ENCODE peak calls at places on chromosome 1, in eight cellular contexts. K is body of pancreas; X is ovary; F is upper lobe of right lung; D is cardiac fibroblast; M is brain microvascular endothelial cell; J is breast epithelium; E is CD8-positive, alpha-beta T cell. W is an unnamed sample.

GRCh38 chr1:228830954-228831481 is 95.7 kb downstream of the RHOU start:
- DNase-seq in X (no peak), D (peak), K (peak), J (peak), M (peak), E (peak), F (no peak), W (no peak)

GRCh38 chr1:222539951-222540597 is 7.8 kb downstream of the HHIPL2 start:
- DNase-seq in E (no peak), D (no peak), K (no peak), F (no peak), X (no peak), M (no peak), J (no peak), W (no peak)

GRCh38 chr1:55320891-55321290 is 105.7 kb upstream of the USP24 start:
- DNase-seq in K (no peak), M (no peak), F (no peak), J (no peak), D (no peak), X (no peak), E (no peak), W (no peak)

GRCh38 chr1:211591980-211592493 is 13.1 kb upstream of the SLC30A1 start:
- DNase-seq in F (no peak), M (peak), D (peak), X (no peak), K (no peak), E (no peak), J (no peak), W (no peak)

GRCh38 chr1:90821152-90821792 is 104.2 kb upstream of the BARHL2 start:
- DNase-seq in E (no peak), K (no peak), M (no peak), X (no peak), D (peak), J (no peak), F (no peak), W (no peak)

GRCh38 chr1:183881387-183882084 is 76.6 kb downstream of the RGL1 start:
- DNase-seq in F (peak), K (peak), E (no peak), J (peak), D (peak), X (peak), M (peak), W (peak)

GRCh38 chr1:24142546-24143431 is at the start of gene IL22RA1:
- DNase-seq in F (no peak), E (no peak), J (peak), M (peak), D (peak), X (no peak), K (peak), W (no peak)

GRCh38 chr1:23108918-23109533 is 59.6 kb downstream of the LUZP1 start:
- DNase-seq in F (no peak), M (no peak), X (no peak), K (no peak), D (no peak), E (no peak), J (no peak), W (no peak)

GRCh38 chr1:43285269-43285986 is at the start of gene C1orf210:
- DNase-seq in E (no peak), K (peak), J (peak), F (peak), M (no peak), D (no peak), X (no peak), W (peak)

GRCh38 chr1:157077394-157077793 is 22.2 kb downstream of the ETV3L start:
- DNase-seq in K (no peak), J (no peak), M (no peak), E (no peak), X (no peak), D (no peak), F (no peak), W (no peak)

GRCh38 chr1:75970631-75971030 is 38.4 kb upstream of the ASB17 start:
- DNase-seq in X (no peak), E (no peak), M (no peak), J (no peak), K (no peak), D (no peak), F (no peak), W (no peak)

GRCh38 chr1:167935252-167936067 is 1.0 kb upstream of the DCAF6 start:
- DNase-seq in X (peak), F (no peak), K (peak), E (no peak), D (peak), J (no peak), M (peak), W (no peak)

GRCh38 chr1:215517441-215517891 is 49.6 kb upstream of the KCTD3 start:
- DNase-seq in M (peak), K (no peak), E (no peak), D (peak), J (no peak), X (no peak), F (no peak), W (no peak)
- TF ChIP-seq CTCF in M (peak), K (no peak), E (no peak), D (peak), J (peak), X (no peak), F (no peak), W (no peak)

GRCh38 chr1:178282949-178283367 is 189.1 kb downstream of the RASAL2 start:
- DNase-seq in M (no peak), F (no peak), D (peak), X (no peak), K (no peak), E (no peak), J (no peak), W (no peak)
- TF ChIP-seq CTCF in M (peak), F (peak), D (peak), X (peak), K (peak), E (no peak), J (peak), W (peak)

GRCh38 chr1:160821627-160822026 is 25.7 kb downstream of the LY9 start:
- DNase-seq in J (no peak), K (no peak), M (no peak), X (no peak), D (no peak), E (no peak), F (no peak), W (no peak)
- TF ChIP-seq CTCF in J (no peak), K (peak), M (no peak), X (no peak), D (no peak), E (no peak), F (no peak), W (no peak)

GRCh38 chr1:82829527-82829926 is 1028.8 kb downstream of the ADGRL2 start:
- DNase-seq in E (no peak), X (no peak), M (no peak), F (no peak), J (no peak), K (no peak), D (no peak), W (no peak)
- TF ChIP-seq CTCF in E (no peak), X (no peak), M (no peak), F (no peak), J (no peak), K (no peak), D (no peak), W (no peak)

GRCh38 chr1:49995734-49996133 is 28.0 kb downstream of the AGBL4 start:
- DNase-seq in E (no peak), D (no peak), K (no peak), M (no peak), F (no peak), J (no peak), X (no peak), W (no peak)
- TF ChIP-seq CTCF in E (no peak), D (no peak), K (no peak), M (no peak), F (no peak), J (no peak), X (no peak), W (no peak)

W was measured in mesothelial cell of epicardium.